ENCODE peak calls at places on chromosomes 2 and 18, in ten cellular contexts. One of them, this sample, is unnamed.
A peak's percentile ranks its signal among the peaks of the same experiment; 100 is the strongest.

GRCh38 chr2:241351640-241352031 is 4.4 kb upstream of the FARP2 start:
- DNase-seq in heart right ventricle: no peak
- DNase-seq in mucosa of descending colon: no peak
- DNase-seq in neural progenitor cell: no peak
- DNase-seq in GM12865: no peak
- DNase-seq in aorta: no peak
- DNase-seq in cardiac fibroblast: no peak
- DNase-seq in pancreas: no peak
- DNase-seq in tibial artery: no peak
- DNase-seq in GM23248: no peak
- DNase-seq in this sample: no peak

GRCh38 chr2:126687503-126687902 is 31.5 kb downstream of the GYPC start:
- DNase-seq in heart right ventricle: no peak
- DNase-seq in mucosa of descending colon: no peak
- DNase-seq in neural progenitor cell: no peak
- DNase-seq in GM12865: no peak
- DNase-seq in aorta: no peak
- DNase-seq in cardiac fibroblast: no peak
- DNase-seq in pancreas: no peak
- DNase-seq in tibial artery: no peak
- DNase-seq in GM23248: no peak
- DNase-seq in this sample: no peak

GRCh38 chr2:101844055-101844635 is 146.6 kb downstream of the MAP4K4 start:
- DNase-seq in heart right ventricle: no peak
- DNase-seq in mucosa of descending colon: no peak
- DNase-seq in neural progenitor cell: no peak
- DNase-seq in GM12865: no peak
- DNase-seq in aorta: no peak
- DNase-seq in cardiac fibroblast: peak; percentile 80
- DNase-seq in pancreas: no peak
- DNase-seq in tibial artery: no peak
- DNase-seq in GM23248: peak; percentile 87
- DNase-seq in this sample: peak; percentile 83

GRCh38 chr2:9975805-9976447 is 24.4 kb downstream of the GRHL1 start:
- DNase-seq in heart right ventricle: no peak
- DNase-seq in mucosa of descending colon: no peak
- DNase-seq in neural progenitor cell: no peak
- DNase-seq in GM12865: no peak
- DNase-seq in aorta: no peak
- DNase-seq in cardiac fibroblast: peak; percentile 99
- DNase-seq in pancreas: no peak
- DNase-seq in tibial artery: peak; percentile 48
- DNase-seq in GM23248: peak; percentile 97
- DNase-seq in this sample: peak; percentile 96

GRCh38 chr2:102186676-102187190 is at the start of gene IL1RL2:
- DNase-seq in heart right ventricle: peak; percentile 13
- DNase-seq in mucosa of descending colon: peak; percentile 71
- DNase-seq in neural progenitor cell: no peak
- DNase-seq in GM12865: no peak
- DNase-seq in aorta: no peak
- DNase-seq in cardiac fibroblast: no peak
- DNase-seq in pancreas: no peak
- DNase-seq in tibial artery: no peak
- DNase-seq in GM23248: peak; percentile 34
- DNase-seq in this sample: no peak

GRCh38 chr2:17894005-17894404 is 15.5 kb downstream of the KCNS3 start:
- DNase-seq in heart right ventricle: no peak
- DNase-seq in mucosa of descending colon: no peak
- DNase-seq in neural progenitor cell: no peak
- DNase-seq in GM12865: no peak
- DNase-seq in aorta: no peak
- DNase-seq in cardiac fibroblast: no peak
- DNase-seq in pancreas: no peak
- DNase-seq in tibial artery: no peak
- DNase-seq in GM23248: no peak
- DNase-seq in this sample: no peak

GRCh38 chr2:219533930-219534661 is 9.5 kb downstream of the CHPF start:
- DNase-seq in heart right ventricle: no peak
- DNase-seq in mucosa of descending colon: peak; percentile 39
- DNase-seq in neural progenitor cell: no peak
- DNase-seq in GM12865: no peak
- DNase-seq in aorta: no peak
- DNase-seq in cardiac fibroblast: no peak
- DNase-seq in pancreas: no peak
- DNase-seq in tibial artery: no peak
- DNase-seq in GM23248: no peak
- DNase-seq in this sample: no peak

GRCh38 chr2:98455494-98455976 is 10.9 kb downstream of the INPP4A start:
- DNase-seq in heart right ventricle: no peak
- DNase-seq in mucosa of descending colon: no peak
- DNase-seq in neural progenitor cell: no peak
- DNase-seq in GM12865: peak; percentile 72
- DNase-seq in aorta: no peak
- DNase-seq in cardiac fibroblast: peak; percentile 27
- DNase-seq in pancreas: no peak
- DNase-seq in tibial artery: no peak
- DNase-seq in GM23248: peak; percentile 36
- DNase-seq in this sample: no peak

GRCh38 chr2:18301421-18302139 is 258.9 kb downstream of the RDH14 start:
- DNase-seq in heart right ventricle: no peak
- DNase-seq in mucosa of descending colon: no peak
- DNase-seq in neural progenitor cell: no peak
- DNase-seq in GM12865: no peak
- DNase-seq in aorta: no peak
- DNase-seq in cardiac fibroblast: no peak
- DNase-seq in pancreas: no peak
- DNase-seq in tibial artery: no peak
- DNase-seq in GM23248: no peak
- DNase-seq in this sample: peak; percentile 47

GRCh38 chr2:63849381-63850203 is 7.9 kb downstream of the UGP2 start:
- DNase-seq in heart right ventricle: no peak
- DNase-seq in mucosa of descending colon: no peak
- DNase-seq in neural progenitor cell: peak; percentile 64
- DNase-seq in GM12865: no peak
- DNase-seq in aorta: no peak
- DNase-seq in cardiac fibroblast: peak; percentile 47
- DNase-seq in pancreas: no peak
- DNase-seq in tibial artery: no peak
- DNase-seq in GM23248: peak; percentile 39
- DNase-seq in this sample: peak; percentile 66

GRCh38 chr18:3688682-3689081 is 238.7 kb downstream of the TGIF1 start:
- DNase-seq in heart right ventricle: no peak
- DNase-seq in mucosa of descending colon: no peak
- DNase-seq in neural progenitor cell: peak; percentile 39
- DNase-seq in GM12865: no peak
- DNase-seq in aorta: no peak
- DNase-seq in cardiac fibroblast: peak; percentile 87
- DNase-seq in pancreas: no peak
- DNase-seq in tibial artery: no peak
- DNase-seq in GM23248: peak; percentile 94
- DNase-seq in this sample: peak; percentile 98

GRCh38 chr2:216142540-216142939 is 33.4 kb downstream of the XRCC5 start:
- DNase-seq in heart right ventricle: no peak
- DNase-seq in mucosa of descending colon: no peak
- DNase-seq in neural progenitor cell: no peak
- DNase-seq in GM12865: peak; percentile 90
- DNase-seq in aorta: no peak
- DNase-seq in cardiac fibroblast: peak; percentile 51
- DNase-seq in pancreas: no peak
- DNase-seq in tibial artery: no peak
- DNase-seq in GM23248: peak; percentile 69
- DNase-seq in this sample: peak; percentile 88

GRCh38 chr2:113894156-113894743 is 4.4 kb downstream of the ACTR3 start:
- DNase-seq in heart right ventricle: no peak
- DNase-seq in mucosa of descending colon: no peak
- DNase-seq in neural progenitor cell: no peak
- DNase-seq in GM12865: no peak
- DNase-seq in aorta: no peak
- DNase-seq in cardiac fibroblast: peak; percentile 97
- DNase-seq in pancreas: no peak
- DNase-seq in tibial artery: no peak
- DNase-seq in GM23248: peak; percentile 96
- DNase-seq in this sample: peak; percentile 94

GRCh38 chr2:10204326-10205200 is 82.0 kb downstream of the RRM2 start:
- DNase-seq in heart right ventricle: no peak
- DNase-seq in mucosa of descending colon: no peak
- DNase-seq in neural progenitor cell: peak; percentile 81
- DNase-seq in GM12865: no peak
- DNase-seq in aorta: peak; percentile 28
- DNase-seq in cardiac fibroblast: no peak
- DNase-seq in pancreas: no peak
- DNase-seq in tibial artery: no peak
- DNase-seq in GM23248: peak; percentile 65
- DNase-seq in this sample: peak; percentile 59

GRCh38 chr2:47152803-47153202 is 2.3 kb downstream of the STPG4 start:
- DNase-seq in heart right ventricle: no peak
- DNase-seq in mucosa of descending colon: no peak
- DNase-seq in neural progenitor cell: no peak
- DNase-seq in GM12865: no peak
- DNase-seq in aorta: no peak
- DNase-seq in cardiac fibroblast: no peak
- DNase-seq in pancreas: no peak
- DNase-seq in tibial artery: no peak
- DNase-seq in GM23248: no peak
- DNase-seq in this sample: no peak

GRCh38 chr2:33033524-33034150 is 86.9 kb downstream of the LTBP1 start:
- DNase-seq in heart right ventricle: no peak
- DNase-seq in mucosa of descending colon: no peak
- DNase-seq in neural progenitor cell: peak; percentile 59
- DNase-seq in GM12865: no peak
- DNase-seq in aorta: no peak
- DNase-seq in cardiac fibroblast: peak; percentile 75
- DNase-seq in pancreas: no peak
- DNase-seq in tibial artery: no peak
- DNase-seq in GM23248: peak; percentile 76
- DNase-seq in this sample: peak; percentile 35
- H3K4me3 ChIP-seq in heart right ventricle: peak overlapping the region; percentile 23
- H3K4me3 ChIP-seq in mucosa of descending colon: no peak overlapping the region
- H3K4me3 ChIP-seq in neural progenitor cell: peak overlapping the region; percentile 3
- H3K4me3 ChIP-seq in GM12865: no peak overlapping the region
- H3K4me3 ChIP-seq in aorta: peak overlapping the region; percentile 15
- H3K4me3 ChIP-seq in cardiac fibroblast: no peak overlapping the region
- H3K4me3 ChIP-seq in pancreas: no peak overlapping the region
- H3K4me3 ChIP-seq in tibial artery: peak overlapping the region; percentile 48
- H3K4me3 ChIP-seq in GM23248: peak overlapping the region; percentile 69
- H3K4me3 ChIP-seq in this sample: peak overlapping the region; percentile 40

GRCh38 chr2:179049546-179050311 is at the start of gene CCDC141:
- DNase-seq in heart right ventricle: no peak
- DNase-seq in mucosa of descending colon: no peak
- DNase-seq in neural progenitor cell: no peak
- DNase-seq in GM12865: peak; percentile 52
- DNase-seq in aorta: no peak
- DNase-seq in cardiac fibroblast: peak; percentile 27
- DNase-seq in pancreas: no peak
- DNase-seq in tibial artery: no peak
- DNase-seq in GM23248: no peak
- DNase-seq in this sample: no peak

GRCh38 chr2:179051250-179051649 is 1.3 kb upstream of the CCDC141 start:
- DNase-seq in heart right ventricle: no peak
- DNase-seq in mucosa of descending colon: no peak
- DNase-seq in neural progenitor cell: no peak
- DNase-seq in GM12865: no peak
- DNase-seq in aorta: no peak
- DNase-seq in cardiac fibroblast: no peak
- DNase-seq in pancreas: no peak
- DNase-seq in tibial artery: no peak
- DNase-seq in GM23248: no peak
- DNase-seq in this sample: no peak

GRCh38 chr2:179049203-179049545 is 763 bp downstream of the CCDC141 start:
- DNase-seq in heart right ventricle: no peak
- DNase-seq in mucosa of descending colon: no peak
- DNase-seq in neural progenitor cell: no peak
- DNase-seq in GM12865: peak; percentile 26
- DNase-seq in aorta: no peak
- DNase-seq in cardiac fibroblast: no peak
- DNase-seq in pancreas: no peak
- DNase-seq in tibial artery: no peak
- DNase-seq in GM23248: no peak
- DNase-seq in this sample: no peak

DNA sequence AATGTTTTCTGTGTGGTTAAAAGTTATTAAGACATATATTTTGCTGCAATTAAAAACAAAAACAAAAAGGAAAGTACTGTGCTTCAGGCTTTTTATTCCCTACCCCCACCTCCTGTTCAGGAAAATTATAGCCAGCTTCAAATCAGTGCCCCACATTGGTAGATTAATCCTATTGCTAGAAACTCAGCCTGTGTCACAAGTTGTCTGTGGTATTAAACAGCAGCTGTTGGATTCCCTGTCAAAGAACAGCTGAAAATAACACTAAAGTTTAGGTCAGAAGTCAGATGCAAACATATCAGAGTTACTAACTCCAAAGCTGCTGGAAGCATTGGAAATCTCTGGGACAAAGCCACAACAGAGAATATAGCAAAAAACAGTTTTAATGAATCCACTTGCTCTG is 798 bp upstream of the CCDC141 start:
- DNase-seq in heart right ventricle: no peak
- DNase-seq in mucosa of descending colon: no peak
- DNase-seq in neural progenitor cell: no peak
- DNase-seq in GM12865: no peak
- DNase-seq in aorta: no peak
- DNase-seq in cardiac fibroblast: no peak
- DNase-seq in pancreas: no peak
- DNase-seq in tibial artery: no peak
- DNase-seq in GM23248: no peak
- DNase-seq in this sample: no peak
- H3K4me3 ChIP-seq in heart right ventricle: peak overlapping the region; percentile 56
- H3K4me3 ChIP-seq in mucosa of descending colon: no peak overlapping the region
- H3K4me3 ChIP-seq in neural progenitor cell: no peak overlapping the region
- H3K4me3 ChIP-seq in GM12865: no peak overlapping the region
- H3K4me3 ChIP-seq in aorta: no peak overlapping the region
- H3K4me3 ChIP-seq in cardiac fibroblast: no peak overlapping the region
- H3K4me3 ChIP-seq in pancreas: no peak overlapping the region
- H3K4me3 ChIP-seq in tibial artery: no peak overlapping the region
- H3K4me3 ChIP-seq in GM23248: no peak overlapping the region
- H3K4me3 ChIP-seq in this sample: no peak overlapping the region

GRCh38 chr2:118012778-118013177 is 1.1 kb downstream of the CCDC93 start:
- DNase-seq in heart right ventricle: no peak
- DNase-seq in mucosa of descending colon: no peak
- DNase-seq in neural progenitor cell: no peak
- DNase-seq in GM12865: no peak
- DNase-seq in aorta: no peak
- DNase-seq in cardiac fibroblast: peak; percentile 7
- DNase-seq in pancreas: no peak
- DNase-seq in tibial artery: no peak
- DNase-seq in GM23248: no peak
- DNase-seq in this sample: no peak
- H3K4me3 ChIP-seq in heart right ventricle: peak overlapping the region; percentile 97
- H3K4me3 ChIP-seq in mucosa of descending colon: peak overlapping the region; percentile 99
- H3K4me3 ChIP-seq in neural progenitor cell: peak overlapping the region; percentile 97
- H3K4me3 ChIP-seq in GM12865: peak overlapping the region; percentile 91
- H3K4me3 ChIP-seq in aorta: peak overlapping the region; percentile 98
- H3K4me3 ChIP-seq in cardiac fibroblast: peak overlapping the region; percentile 96
- H3K4me3 ChIP-seq in pancreas: peak overlapping the region; percentile 82
- H3K4me3 ChIP-seq in tibial artery: peak overlapping the region; percentile 77
- H3K4me3 ChIP-seq in GM23248: peak overlapping the region; percentile 93
- H3K4me3 ChIP-seq in this sample: peak overlapping the region; percentile 75

DNA sequence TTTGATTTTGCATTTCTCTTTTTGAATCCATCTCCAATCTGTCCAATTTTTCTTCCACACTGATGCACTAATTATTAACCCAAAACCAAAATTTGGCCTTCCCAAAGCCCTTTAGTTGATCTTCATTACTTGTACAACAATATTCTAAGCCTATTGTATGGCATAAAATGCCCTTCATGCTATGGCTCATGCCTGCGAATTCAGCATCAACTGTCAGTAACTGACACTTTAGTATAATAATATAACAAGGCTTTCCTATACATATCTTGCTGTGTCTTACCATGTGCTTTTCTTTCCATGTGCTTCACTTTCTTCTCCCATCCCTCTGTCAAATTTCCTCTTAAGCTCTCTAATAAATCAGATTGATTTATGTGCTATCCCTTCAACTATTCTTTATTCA is 154.0 kb upstream of the TFPI start:
- DNase-seq in heart right ventricle: no peak
- DNase-seq in mucosa of descending colon: no peak
- DNase-seq in neural progenitor cell: no peak
- DNase-seq in GM12865: no peak
- DNase-seq in aorta: no peak
- DNase-seq in cardiac fibroblast: no peak
- DNase-seq in pancreas: no peak
- DNase-seq in tibial artery: no peak
- DNase-seq in GM23248: no peak
- DNase-seq in this sample: no peak
- H3K4me3 ChIP-seq in heart right ventricle: no peak overlapping the region
- H3K4me3 ChIP-seq in mucosa of descending colon: no peak overlapping the region
- H3K4me3 ChIP-seq in neural progenitor cell: no peak overlapping the region
- H3K4me3 ChIP-seq in GM12865: no peak overlapping the region
- H3K4me3 ChIP-seq in aorta: no peak overlapping the region
- H3K4me3 ChIP-seq in cardiac fibroblast: no peak overlapping the region
- H3K4me3 ChIP-seq in pancreas: no peak overlapping the region
- H3K4me3 ChIP-seq in tibial artery: no peak overlapping the region
- H3K4me3 ChIP-seq in GM23248: no peak overlapping the region
- H3K4me3 ChIP-seq in this sample: no peak overlapping the region